ENCODE peak calls at places on chromosomes 4 and X, in nine cellular contexts. S is thyroid gland, U is SJSA1, W is hepatocyte, J is caudate nucleus, P is psoas muscle, B is transverse colon, F is mesenchymal stem cell, N is fibroblast of lung. A is an unnamed sample.

GRCh38 chr4:123832173-123833026 is 435.8 kb downstream of the SPRY1 start:
- DNase-seq in W (peak; percentile 65), P (peak; percentile 82), F (peak; percentile 99), B (peak; percentile 10), J (no peak), N (peak; percentile 99), U (peak; percentile 99), S (peak; percentile 10), A (peak; percentile 71)

GRCh38 chrX:56574861-56575260 is 11.4 kb downstream of the UBQLN2 start:
- DNase-seq in B (no peak), J (no peak), W (no peak), P (no peak), F (no peak), U (no peak), S (no peak), N (no peak), A (no peak)

GRCh38 chr4:82428526-82428968 is 1.7 kb downstream of the HNRNPDL start:
- DNase-seq in N (no peak), B (no peak), F (no peak), S (no peak), J (no peak), U (no peak), W (no peak), P (no peak), A (no peak)

GRCh38 chrX:119685225-119686066 is 7.5 kb downstream of the SEPTIN6 start:
- DNase-seq in P (no peak), F (peak; percentile 58), B (no peak), J (no peak), S (peak; percentile 15), W (no peak), N (no peak), U (no peak), A (no peak)

GRCh38 chrX:67613366-67613765 is 69.5 kb downstream of the AR start:
- DNase-seq in W (no peak), B (no peak), U (peak; percentile 54), J (no peak), N (no peak), S (no peak), P (no peak), F (peak; percentile 50), A (no peak)

GRCh38 chr4:94711635-94712034 is 46.1 kb upstream of the BMPR1B start:
- DNase-seq in U (no peak), P (no peak), W (no peak), S (no peak), J (no peak), F (no peak), B (no peak), N (no peak), A (no peak)

GRCh38 chrX:102985182-102985581 is 48.1 kb downstream of the RAB40AL start:
- DNase-seq in F (no peak), N (no peak), W (no peak), S (no peak), J (no peak), U (no peak), P (no peak), B (no peak), A (no peak)

GRCh38 chr4:11487876-11488545 is 59.3 kb upstream of the HS3ST1 start:
- DNase-seq in P (no peak), B (no peak), U (no peak), F (peak; percentile 54), W (peak; percentile 24), S (no peak), J (no peak), N (peak; percentile 56), A (no peak)

GRCh38 chrX:43741843-43742573 is 85.9 kb downstream of the MAOA start:
- DNase-seq in F (peak; percentile 26), P (no peak), S (peak; percentile 53), U (no peak), J (no peak), N (peak; percentile 74), W (no peak), B (no peak), A (no peak)

GRCh38 chr4:162011039-162011438 is 152.8 kb downstream of the FSTL5 start:
- DNase-seq in J (no peak), U (no peak), S (no peak), B (no peak), F (peak; percentile 7), P (no peak), N (no peak), W (no peak), A (no peak)

GRCh38 chrX:46904626-46905025 is 7.6 kb upstream of the JADE3 start:
- DNase-seq in F (no peak), S (no peak), P (no peak), N (no peak), U (no peak), W (no peak), B (no peak), J (no peak), A (no peak)

GRCh38 chr4:55318541-55319129 is 27.4 kb upstream of the SRD5A3 start:
- DNase-seq in F (no peak), U (no peak), J (no peak), B (no peak), N (no peak), S (no peak), W (no peak), P (no peak), A (no peak)

GRCh38 chrX:7270018-7270417 is 122.1 kb upstream of the PUDP start:
- DNase-seq in J (no peak), S (no peak), P (no peak), N (peak; percentile 45), W (no peak), F (peak; percentile 69), U (no peak), B (no peak), A (no peak)

GRCh38 chrX:40152706-40153334 is 55.1 kb upstream of the BCOR start:
- DNase-seq in W (peak; percentile 44), N (no peak), S (peak; percentile 81), P (peak; percentile 85), U (peak; percentile 65), B (peak; percentile 52), F (peak; percentile 34), J (no peak), A (no peak)
- H3K27ac ChIP-seq in W (peak overlapping the region; percentile 82), N (no peak overlapping the region), S (peak overlapping the region; percentile 63), P (peak overlapping the region; percentile 74), U (peak overlapping the region; percentile 81), B (peak overlapping the region; percentile 81), F (no peak overlapping the region), J (peak overlapping the region; percentile 62), A (no peak overlapping the region)

GRCh38 chrX:40727093-40727492 is 8.2 kb downstream of the MED14 start:
- DNase-seq in U (no peak), B (no peak), P (no peak), F (no peak), N (no peak), S (no peak), W (no peak), J (no peak), A (no peak)

GRCh38 chrX:40727599-40728252 is 7.6 kb downstream of the MED14 start:
- DNase-seq in N (no peak), P (no peak), U (no peak), J (no peak), S (no peak), F (no peak), B (no peak), W (no peak), A (no peak)

GRCh38 chrX:40734956-40735317 is 405 bp downstream of the MED14 start:
- DNase-seq in S (peak; percentile 51), B (peak; percentile 37), J (no peak), P (no peak), F (peak; percentile 24), U (no peak), W (peak; percentile 30), N (peak; percentile 15), A (no peak)

GRCh38 chrX:40733691-40734090 is 1.7 kb downstream of the MED14 start:
- DNase-seq in N (no peak), S (no peak), B (no peak), F (peak; percentile 3), W (no peak), J (no peak), P (no peak), U (no peak), A (no peak)

DNA sequence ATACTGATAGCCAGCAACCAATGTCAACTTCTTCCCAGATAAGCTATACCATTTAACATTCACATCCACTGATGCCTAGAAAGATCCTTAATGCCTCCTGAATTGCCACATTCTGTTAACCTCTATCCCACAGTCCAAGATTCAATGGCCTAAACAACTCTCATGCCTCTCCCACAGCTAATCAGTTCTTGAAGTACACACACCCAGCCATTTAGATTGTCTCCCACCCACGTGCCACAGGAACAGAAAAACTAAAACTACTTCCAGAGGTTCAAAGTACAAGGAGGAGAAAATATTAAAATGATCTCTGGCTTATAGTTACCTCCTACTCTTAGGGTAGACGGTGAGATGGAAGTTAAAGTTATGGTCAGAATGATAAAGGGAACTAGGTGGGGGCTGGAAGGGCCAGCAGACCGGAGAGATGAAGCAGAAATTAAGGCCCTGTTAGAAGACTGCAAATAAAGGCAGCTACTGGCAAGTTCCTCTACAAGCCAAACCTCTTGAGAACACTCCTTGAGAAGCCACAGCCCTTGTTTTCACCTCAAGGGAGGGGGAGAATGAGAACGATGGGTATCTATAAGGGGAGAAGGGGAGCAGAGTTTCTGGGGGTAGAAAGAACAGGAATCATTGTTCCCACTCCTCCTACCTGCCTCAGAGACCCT is 5.3 kb downstream of the MED14 start:
- DNase-seq in U (no peak), J (no peak), N (no peak), W (peak; percentile 41), F (no peak), B (peak; percentile 30), S (no peak), P (no peak), A (no peak)
- H3K27ac ChIP-seq in U (no peak overlapping the region), J (no peak overlapping the region), N (no peak overlapping the region), W (peak overlapping the region; percentile 79), F (no peak overlapping the region), B (peak overlapping the region; percentile 62), S (no peak overlapping the region), P (peak overlapping the region; percentile 42), A (no peak overlapping the region)

GRCh38 chrX:31337332-31337731 is 265.5 kb upstream of the FTHL17 start:
- DNase-seq in N (no peak), P (no peak), F (no peak), B (no peak), W (no peak), S (no peak), U (no peak), J (no peak), A (no peak)
- H3K27ac ChIP-seq in N (no peak overlapping the region), P (no peak overlapping the region), F (no peak overlapping the region), B (no peak overlapping the region), W (no peak overlapping the region), S (no peak overlapping the region), U (no peak overlapping the region), J (no peak overlapping the region), A (no peak overlapping the region)

DNA sequence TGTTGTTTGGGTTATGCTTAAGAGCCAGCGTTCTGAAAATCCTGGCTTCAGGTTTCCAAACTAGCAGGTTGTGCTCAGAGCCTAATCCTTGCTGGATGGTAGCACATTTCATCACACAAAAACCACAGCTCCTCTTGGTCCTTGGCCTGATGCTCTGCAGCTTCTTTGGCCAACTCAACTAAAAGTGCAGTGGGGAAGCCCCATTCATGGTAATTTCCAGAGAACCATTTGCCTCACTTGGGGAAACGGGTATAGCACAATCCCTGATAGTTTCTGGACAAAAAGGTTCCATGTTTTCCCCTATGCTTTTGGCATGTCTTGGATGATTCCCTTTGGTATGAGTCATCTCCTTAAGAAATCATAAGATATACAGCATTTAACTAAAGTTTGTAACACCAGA is 78.7 kb downstream of the SYNPO2 start:
- DNase-seq in N (peak; percentile 80), B (no peak), P (no peak), S (no peak), W (no peak), J (no peak), F (peak; percentile 75), U (no peak), A (no peak)
- H3K27ac ChIP-seq in N (peak overlapping the region; percentile 53), B (peak overlapping the region; percentile 88), P (peak overlapping the region; percentile 95), S (peak overlapping the region; percentile 56), W (peak overlapping the region; percentile 62), J (peak overlapping the region; percentile 55), F (peak overlapping the region; percentile 78), U (peak overlapping the region; percentile 17), A (no peak overlapping the region)

GRCh38 chr4:153474251-153474650 is 8.1 kb downstream of the TMEM131L start:
- DNase-seq in P (no peak), U (no peak), J (no peak), S (no peak), W (no peak), F (no peak), B (no peak), N (no peak), A (no peak)
- H3K27ac ChIP-seq in P (peak overlapping the region; percentile 42), U (no peak overlapping the region), J (no peak overlapping the region), S (no peak overlapping the region), W (no peak overlapping the region), F (no peak overlapping the region), B (no peak overlapping the region), N (no peak overlapping the region), A (no peak overlapping the region)

A was measured in RWPE2.